ENCODE peak calls at places on chromosomes 11 and 22, in seven cellular contexts. One of them, this sample, is unnamed.

GRCh38 chr11:57778318-57779037 is 16.9 kb downstream of the CTNND1 start:
- DNase-seq in stimulated activated CD4-positive, alpha-beta T cell treated with anti-CD3 and anti-CD28 coated beads, Interleukin-15, amount 100 ng/mL, for 24 hours: no peak
- DNase-seq in natural killer cell: no peak
- DNase-seq in DMS53: peak
- DNase-seq in ovary: peak
- DNase-seq in HEK293T: peak
- DNase-seq in LHCN-M2: peak
- DNase-seq in this sample: no peak

GRCh38 chr11:2752204-2752772 is 52.5 kb upstream of the KCNQ1OT1 start:
- DNase-seq in natural killer cell: no peak
- DNase-seq in HEK293T: no peak
- DNase-seq in DMS53: no peak
- DNase-seq in ovary: no peak
- DNase-seq in LHCN-M2: no peak
- DNase-seq in stimulated activated CD4-positive, alpha-beta T cell treated with anti-CD3 and anti-CD28 coated beads, Interleukin-15, amount 100 ng/mL, for 24 hours: no peak
- DNase-seq in this sample: no peak

GRCh38 chr11:33692013-33692504 is 8.6 kb downstream of the C11orf91 start:
- DNase-seq in DMS53: peak
- DNase-seq in LHCN-M2: peak
- DNase-seq in natural killer cell: no peak
- DNase-seq in ovary: peak
- DNase-seq in HEK293T: no peak
- DNase-seq in stimulated activated CD4-positive, alpha-beta T cell treated with anti-CD3 and anti-CD28 coated beads, Interleukin-15, amount 100 ng/mL, for 24 hours: no peak
- DNase-seq in this sample: no peak

GRCh38 chr22:38088723-38089473 is 4.9 kb upstream of the SLC16A8 start:
- DNase-seq in HEK293T: no peak
- DNase-seq in ovary: no peak
- DNase-seq in LHCN-M2: no peak
- DNase-seq in natural killer cell: no peak
- DNase-seq in stimulated activated CD4-positive, alpha-beta T cell treated with anti-CD3 and anti-CD28 coated beads, Interleukin-15, amount 100 ng/mL, for 24 hours: no peak
- DNase-seq in DMS53: no peak
- DNase-seq in this sample: no peak

GRCh38 chr11:95512682-95513081 is 276.9 kb downstream of the FAM76B start:
- DNase-seq in natural killer cell: no peak
- DNase-seq in HEK293T: no peak
- DNase-seq in stimulated activated CD4-positive, alpha-beta T cell treated with anti-CD3 and anti-CD28 coated beads, Interleukin-15, amount 100 ng/mL, for 24 hours: no peak
- DNase-seq in ovary: peak
- DNase-seq in LHCN-M2: no peak
- DNase-seq in DMS53: peak
- DNase-seq in this sample: no peak

GRCh38 chr11:12542186-12542935 is 131.9 kb upstream of the TEAD1 start:
- DNase-seq in natural killer cell: no peak
- DNase-seq in stimulated activated CD4-positive, alpha-beta T cell treated with anti-CD3 and anti-CD28 coated beads, Interleukin-15, amount 100 ng/mL, for 24 hours: no peak
- DNase-seq in HEK293T: no peak
- DNase-seq in LHCN-M2: no peak
- DNase-seq in DMS53: no peak
- DNase-seq in ovary: no peak
- DNase-seq in this sample: no peak

GRCh38 chr11:48013269-48013901 is 33.0 kb downstream of the PTPRJ start:
- DNase-seq in HEK293T: no peak
- DNase-seq in LHCN-M2: no peak
- DNase-seq in natural killer cell: peak
- DNase-seq in ovary: no peak
- DNase-seq in DMS53: peak
- DNase-seq in stimulated activated CD4-positive, alpha-beta T cell treated with anti-CD3 and anti-CD28 coated beads, Interleukin-15, amount 100 ng/mL, for 24 hours: peak
- DNase-seq in this sample: peak

GRCh38 chr11:2451916-2452694 is 7.3 kb downstream of the KCNQ1 start:
- DNase-seq in ovary: peak
- DNase-seq in HEK293T: no peak
- DNase-seq in DMS53: no peak
- DNase-seq in LHCN-M2: no peak
- DNase-seq in stimulated activated CD4-positive, alpha-beta T cell treated with anti-CD3 and anti-CD28 coated beads, Interleukin-15, amount 100 ng/mL, for 24 hours: no peak
- DNase-seq in natural killer cell: no peak
- DNase-seq in this sample: no peak

GRCh38 chr22:26592368-26593015 is 2.6 kb upstream of the TPST2 start:
- DNase-seq in natural killer cell: peak
- DNase-seq in HEK293T: no peak
- DNase-seq in stimulated activated CD4-positive, alpha-beta T cell treated with anti-CD3 and anti-CD28 coated beads, Interleukin-15, amount 100 ng/mL, for 24 hours: peak
- DNase-seq in ovary: no peak
- DNase-seq in DMS53: peak
- DNase-seq in LHCN-M2: no peak
- DNase-seq in this sample: peak

GRCh38 chr11:20158597-20159257 is 1.5 kb downstream of the DBX1 start:
- DNase-seq in LHCN-M2: peak
- DNase-seq in natural killer cell: no peak
- DNase-seq in HEK293T: peak
- DNase-seq in DMS53: peak
- DNase-seq in stimulated activated CD4-positive, alpha-beta T cell treated with anti-CD3 and anti-CD28 coated beads, Interleukin-15, amount 100 ng/mL, for 24 hours: no peak
- DNase-seq in ovary: peak
- DNase-seq in this sample: no peak

GRCh38 chr11:5476184-5476819 is 12.2 kb upstream of the OR52D1 start:
- DNase-seq in ovary: no peak
- DNase-seq in DMS53: peak
- DNase-seq in HEK293T: peak
- DNase-seq in stimulated activated CD4-positive, alpha-beta T cell treated with anti-CD3 and anti-CD28 coated beads, Interleukin-15, amount 100 ng/mL, for 24 hours: peak
- DNase-seq in natural killer cell: no peak
- DNase-seq in LHCN-M2: peak
- DNase-seq in this sample: peak

GRCh38 chr11:112968988-112969714 is 7.9 kb downstream of the NCAM1 start:
- DNase-seq in LHCN-M2: peak
- DNase-seq in ovary: no peak
- DNase-seq in stimulated activated CD4-positive, alpha-beta T cell treated with anti-CD3 and anti-CD28 coated beads, Interleukin-15, amount 100 ng/mL, for 24 hours: no peak
- DNase-seq in natural killer cell: no peak
- DNase-seq in DMS53: no peak
- DNase-seq in HEK293T: no peak
- DNase-seq in this sample: no peak

GRCh38 chr22:30188911-30189310 is 57.6 kb downstream of the LIF start:
- DNase-seq in LHCN-M2: no peak
- DNase-seq in DMS53: peak
- DNase-seq in HEK293T: no peak
- DNase-seq in stimulated activated CD4-positive, alpha-beta T cell treated with anti-CD3 and anti-CD28 coated beads, Interleukin-15, amount 100 ng/mL, for 24 hours: no peak
- DNase-seq in natural killer cell: no peak
- DNase-seq in ovary: no peak
- DNase-seq in this sample: no peak

GRCh38 chr22:31618057-31618456 is 44.0 kb downstream of the PISD start:
- DNase-seq in LHCN-M2: no peak
- DNase-seq in HEK293T: no peak
- DNase-seq in ovary: peak
- DNase-seq in stimulated activated CD4-positive, alpha-beta T cell treated with anti-CD3 and anti-CD28 coated beads, Interleukin-15, amount 100 ng/mL, for 24 hours: no peak
- DNase-seq in natural killer cell: no peak
- DNase-seq in DMS53: peak
- DNase-seq in this sample: no peak

GRCh38 chr11:71481101-71481960 is 28.3 kb downstream of the NADSYN1 start:
- DNase-seq in DMS53: no peak
- DNase-seq in HEK293T: no peak
- DNase-seq in LHCN-M2: no peak
- DNase-seq in natural killer cell: no peak
- DNase-seq in stimulated activated CD4-positive, alpha-beta T cell treated with anti-CD3 and anti-CD28 coated beads, Interleukin-15, amount 100 ng/mL, for 24 hours: no peak
- DNase-seq in ovary: no peak
- DNase-seq in this sample: no peak

GRCh38 chr11:97289823-97290222 is 900.0 kb downstream of the JRKL start:
- DNase-seq in natural killer cell: no peak
- DNase-seq in stimulated activated CD4-positive, alpha-beta T cell treated with anti-CD3 and anti-CD28 coated beads, Interleukin-15, amount 100 ng/mL, for 24 hours: no peak
- DNase-seq in DMS53: no peak
- DNase-seq in HEK293T: no peak
- DNase-seq in LHCN-M2: no peak
- DNase-seq in ovary: no peak
- DNase-seq in this sample: no peak

GRCh38 chr22:32313532-32313931 is 44.1 kb upstream of the RFPL3 start:
- DNase-seq in stimulated activated CD4-positive, alpha-beta T cell treated with anti-CD3 and anti-CD28 coated beads, Interleukin-15, amount 100 ng/mL, for 24 hours: no peak
- DNase-seq in LHCN-M2: no peak
- DNase-seq in natural killer cell: no peak
- DNase-seq in ovary: no peak
- DNase-seq in HEK293T: no peak
- DNase-seq in DMS53: no peak
- DNase-seq in this sample: no peak